ENCODE peak calls at places on chromosomes 11 and 22, in four cellular contexts. One of them, this sample, is unnamed.

GRCh38 chr11:38191101-38191500 is 1593.1 kb upstream of the RAG2 start:
- DNase-seq in IMR-90: no peak
- DNase-seq in GM12878: no peak
- DNase-seq in K562: no peak
- DNase-seq in this sample: no peak

GRCh38 chr11:83002047-83002446 is 69.7 kb downstream of the RAB30 start:
- DNase-seq in IMR-90: no peak
- DNase-seq in K562: no peak
- DNase-seq in GM12878: no peak
- DNase-seq in this sample: no peak

GRCh38 chr11:75142714-75143419 is 8.0 kb upstream of the SLCO2B1 start:
- DNase-seq in K562: peak; percentile 84
- DNase-seq in IMR-90: peak; percentile 95
- DNase-seq in GM12878: peak; percentile 55
- DNase-seq in this sample: peak; percentile 90

GRCh38 chr11:122983438-122984185 is 2.0 kb upstream of the BSX start:
- DNase-seq in GM12878: no peak
- DNase-seq in IMR-90: no peak
- DNase-seq in K562: no peak
- DNase-seq in this sample: no peak

GRCh38 chr22:30441088-30441487 is 15.5 kb downstream of the MTFP1 start:
- DNase-seq in GM12878: no peak
- DNase-seq in IMR-90: no peak
- DNase-seq in K562: no peak
- DNase-seq in this sample: no peak

GRCh38 chr22:31680764-31681624 is 19.0 kb upstream of the PISD start:
- DNase-seq in K562: no peak
- DNase-seq in IMR-90: peak; percentile 79
- DNase-seq in GM12878: no peak
- DNase-seq in this sample: no peak

GRCh38 chr11:132099692-132100091 is 729.3 kb downstream of the NTM start:
- DNase-seq in GM12878: no peak
- DNase-seq in IMR-90: no peak
- DNase-seq in K562: peak; percentile 18
- DNase-seq in this sample: no peak

GRCh38 chr11:90254065-90254464 is 31.2 kb upstream of the CHORDC1 start:
- DNase-seq in GM12878: no peak
- DNase-seq in IMR-90: no peak
- DNase-seq in K562: no peak
- DNase-seq in this sample: no peak

GRCh38 chr11:1138053-1138452 is 19.7 kb upstream of the MUC5AC start:
- DNase-seq in GM12878: no peak
- DNase-seq in IMR-90: peak; percentile 82
- DNase-seq in K562: no peak
- DNase-seq in this sample: no peak

GRCh38 chr22:41043727-41044126 is 48.7 kb upstream of the EP300 start:
- DNase-seq in GM12878: no peak
- DNase-seq in IMR-90: no peak
- DNase-seq in K562: no peak
- DNase-seq in this sample: no peak
- TF ChIP-seq FOS in GM12878: no peak
- TF ChIP-seq FOS in IMR-90: no peak
- TF ChIP-seq FOS in K562: no peak
- TF ChIP-seq FOS in this sample: no peak

GRCh38 chr22:39280250-39280649 is 35.5 kb upstream of the PDGFB start:
- DNase-seq in IMR-90: no peak
- DNase-seq in K562: no peak
- DNase-seq in GM12878: no peak
- DNase-seq in this sample: no peak

GRCh38 chr22:39281126-39281525 is 36.3 kb upstream of the PDGFB start:
- DNase-seq in GM12878: no peak
- DNase-seq in K562: no peak
- DNase-seq in IMR-90: no peak
- DNase-seq in this sample: no peak

GRCh38 chr22:39278040-39278439 is 33.3 kb upstream of the PDGFB start:
- DNase-seq in GM12878: no peak
- DNase-seq in K562: no peak
- DNase-seq in IMR-90: peak; percentile 53
- DNase-seq in this sample: no peak

GRCh38 chr22:39277135-39277607 is 32.4 kb upstream of the PDGFB start:
- DNase-seq in GM12878: no peak
- DNase-seq in IMR-90: peak; percentile 92
- DNase-seq in K562: no peak
- DNase-seq in this sample: no peak

DNA sequence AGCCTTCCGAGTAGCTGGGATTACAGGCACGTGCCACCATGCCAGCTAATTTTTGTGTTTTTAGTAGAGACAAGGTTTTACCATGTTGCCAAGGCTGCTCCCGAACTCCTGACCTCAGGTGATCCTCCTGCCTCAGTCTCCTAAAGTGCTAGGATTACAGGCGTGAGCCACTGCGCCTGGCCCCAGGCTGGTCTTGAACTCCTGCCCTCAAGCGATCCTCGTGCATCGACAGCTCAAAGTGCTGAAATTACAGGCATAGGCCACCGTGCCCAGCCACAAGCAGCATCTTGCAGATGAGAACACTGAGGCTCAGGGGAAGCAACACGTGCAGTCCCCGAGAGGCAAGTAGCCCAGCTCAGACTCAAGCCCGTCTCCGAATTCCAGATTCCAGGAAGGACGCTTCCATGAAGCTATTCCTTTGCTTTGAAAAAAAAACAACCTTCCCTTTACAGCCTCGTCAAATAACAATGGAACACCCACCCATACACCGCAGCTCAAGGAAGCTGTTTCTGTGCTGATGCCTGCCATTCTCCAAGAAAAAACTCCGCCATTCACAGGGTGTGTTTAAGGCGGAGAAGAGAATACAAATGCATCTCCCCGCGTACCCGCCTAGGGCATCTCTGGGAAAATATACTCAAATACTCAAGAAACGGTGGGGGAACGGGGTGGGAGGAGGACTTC is 34.5 kb upstream of the PDGFB start:
- DNase-seq in K562: no peak
- DNase-seq in GM12878: no peak
- DNase-seq in IMR-90: no peak
- DNase-seq in this sample: peak; percentile 57
- H2AFZ ChIP-seq in K562: no peak overlapping the region
- H2AFZ ChIP-seq in GM12878: no peak overlapping the region
- H2AFZ ChIP-seq in IMR-90: no peak overlapping the region
- H2AFZ ChIP-seq in this sample: peak overlapping the region; percentile 29

GRCh38 chr22:37520754-37521153 is 1.5 kb upstream of the CARD10 start:
- DNase-seq in K562: peak; percentile 56
- DNase-seq in IMR-90: no peak
- DNase-seq in GM12878: no peak
- DNase-seq in this sample: no peak

GRCh38 chr22:37518509-37519267 is 527 bp downstream of the CARD10 start:
- DNase-seq in K562: no peak
- DNase-seq in GM12878: no peak
- DNase-seq in IMR-90: no peak
- DNase-seq in this sample: peak; percentile 30

GRCh38 chr22:37517826-37518450 is 1.3 kb downstream of the CARD10 start:
- DNase-seq in IMR-90: no peak
- DNase-seq in K562: no peak
- DNase-seq in GM12878: no peak
- DNase-seq in this sample: no peak

GRCh38 chr22:37519268-37520195 is at the start of gene CARD10:
- DNase-seq in K562: peak; percentile 83
- DNase-seq in GM12878: no peak
- DNase-seq in IMR-90: no peak
- DNase-seq in this sample: peak; percentile 33

DNA sequence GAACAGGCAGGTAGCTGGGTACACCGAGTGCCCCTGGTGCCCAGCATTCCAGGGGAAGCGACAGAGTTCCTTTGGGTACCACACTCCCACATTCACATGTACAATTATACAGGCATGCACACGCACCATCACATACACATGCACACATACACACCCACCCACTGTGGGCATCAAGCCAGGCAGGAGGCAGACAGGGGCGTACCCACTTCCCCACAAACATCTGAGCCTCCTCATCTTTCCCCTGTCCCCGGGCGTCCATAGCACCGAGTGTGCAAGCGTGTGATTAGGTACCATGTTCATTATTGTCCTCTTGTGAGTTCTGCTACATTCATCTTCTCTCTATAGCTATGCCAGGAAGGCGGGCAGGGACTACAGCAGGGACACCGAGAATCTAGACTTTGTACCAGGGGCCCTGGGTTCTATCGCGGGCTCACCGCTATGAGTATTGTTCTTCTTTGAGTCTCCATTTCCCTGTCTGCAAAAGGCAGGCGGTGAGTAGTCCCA is 2.1 kb upstream of the CARD10 start:
- DNase-seq in IMR-90: no peak
- DNase-seq in K562: no peak
- DNase-seq in GM12878: no peak
- DNase-seq in this sample: no peak
- TF ChIP-seq FOS in IMR-90: no peak
- TF ChIP-seq FOS in K562: no peak
- TF ChIP-seq FOS in GM12878: no peak
- TF ChIP-seq FOS in this sample: no peak

DNA sequence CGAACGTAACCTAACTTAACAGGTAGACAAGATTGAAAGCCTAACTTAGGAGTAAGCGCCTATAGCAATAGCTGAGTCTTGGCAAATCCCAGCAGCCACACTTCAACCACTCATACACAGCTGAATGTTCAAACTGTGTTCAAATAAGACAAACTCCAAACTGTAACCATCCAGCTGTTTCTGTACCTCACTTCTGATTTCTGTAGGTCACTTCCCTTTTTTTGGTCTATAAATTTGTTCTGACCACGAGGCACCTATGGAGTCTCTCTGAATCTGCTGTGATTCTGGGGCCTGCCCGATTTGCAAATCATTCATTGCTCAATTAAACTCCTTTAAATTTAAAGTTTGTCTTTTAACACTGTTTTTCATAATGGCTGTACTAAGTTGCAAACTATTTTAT is 8.2 kb upstream of the TENM4 start:
- DNase-seq in GM12878: no peak
- DNase-seq in IMR-90: no peak
- DNase-seq in K562: no peak
- DNase-seq in this sample: no peak
- H2AFZ ChIP-seq in GM12878: no peak overlapping the region
- H2AFZ ChIP-seq in IMR-90: no peak overlapping the region
- H2AFZ ChIP-seq in K562: no peak overlapping the region
- H2AFZ ChIP-seq in this sample: no peak overlapping the region

DNA sequence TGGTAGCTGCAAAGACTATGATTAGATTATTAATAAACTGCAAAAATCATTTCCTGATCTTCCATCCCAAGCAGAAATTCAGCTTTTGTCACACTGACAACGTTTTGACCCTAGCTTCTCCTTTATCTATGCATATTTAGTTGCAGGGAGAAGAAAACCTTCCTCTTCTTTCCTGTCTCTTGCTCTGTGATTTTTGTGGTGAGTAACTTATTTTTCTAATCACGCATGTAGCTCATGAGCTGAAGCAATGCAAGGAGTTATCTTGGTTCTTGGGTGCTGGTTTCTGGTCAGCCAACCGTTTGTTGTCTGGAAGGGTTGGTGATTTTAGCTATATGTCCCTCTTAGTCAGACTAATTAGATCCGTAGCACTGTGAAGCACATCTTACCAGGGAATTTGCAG is 56.4 kb downstream of the FDX1 start:
- DNase-seq in IMR-90: no peak
- DNase-seq in K562: no peak
- DNase-seq in GM12878: no peak
- DNase-seq in this sample: no peak
- TF ChIP-seq FOS in IMR-90: no peak
- TF ChIP-seq FOS in K562: no peak
- TF ChIP-seq FOS in GM12878: no peak
- TF ChIP-seq FOS in this sample: no peak